ENCODE peak calls at places on chromosomes 4 and X, in nine cellular contexts. U is body of pancreas; Y is NCI-H2171 treated with DMSO at 0.1 percent for 48 hours; V is lower leg skin; Q is iPS-NIHi11; N is skeletal muscle cell; D is astrocyte; B is nucleus accumbens; W is stimulated activated CD8-positive, alpha-beta memory T cell treated with anti-CD3 and anti-CD28 coated beads, Interleukin-15, amount 100 ng/mL, for 4 hours. H is an unnamed sample.

GRCh38 chr4:38078590-38079381 is 118.6 kb downstream of the PTTG2 start:
- DNase-seq in Q (no peak), B (no peak), W (no peak), D (peak), N (peak), V (no peak), U (no peak), Y (no peak), H (no peak)

GRCh38 chrX:55220119-55220794 is at the start of gene PAGE5:
- DNase-seq in V (no peak), D (no peak), U (no peak), N (no peak), B (no peak), W (no peak), Q (no peak), Y (no peak), H (no peak)

GRCh38 chr4:52914051-52914605 is 52.0 kb downstream of the RASL11B start:
- DNase-seq in N (peak), Q (no peak), B (no peak), Y (no peak), U (peak), W (no peak), V (no peak), D (peak), H (peak)

GRCh38 chrX:20059467-20060128 is 57.1 kb downstream of the MAP7D2 start:
- DNase-seq in W (no peak), Y (no peak), U (no peak), Q (no peak), D (no peak), B (no peak), N (no peak), V (no peak), H (no peak)

GRCh38 chr4:6252051-6252450 is 17.6 kb upstream of the WFS1 start:
- DNase-seq in Y (no peak), W (no peak), V (no peak), U (no peak), B (no peak), N (no peak), D (no peak), Q (no peak), H (no peak)

GRCh38 chrX:16659326-16659725 is 9.4 kb downstream of the S100G start:
- DNase-seq in Y (no peak), B (no peak), W (no peak), U (no peak), V (no peak), D (no peak), Q (no peak), N (no peak), H (no peak)

GRCh38 chr4:123408471-123409084 is 12.0 kb downstream of the SPRY1 start:
- DNase-seq in D (no peak), U (no peak), W (no peak), B (no peak), Y (no peak), Q (no peak), N (no peak), V (no peak), H (no peak)

GRCh38 chr4:8311096-8312068 is 41.8 kb downstream of the HTRA3 start:
- DNase-seq in B (no peak), V (no peak), N (no peak), U (no peak), Q (no peak), W (no peak), D (no peak), Y (no peak), H (no peak)

GRCh38 chr4:85496933-85497332 is 22.0 kb downstream of the ARHGAP24 start:
- DNase-seq in Q (no peak), D (peak), B (no peak), W (no peak), N (peak), V (no peak), Y (no peak), U (no peak), H (no peak)

GRCh38 chr4:82201805-82202636 is 171.8 kb downstream of the HNRNPD start:
- DNase-seq in Y (peak), N (no peak), D (peak), B (no peak), W (no peak), V (no peak), Q (peak), U (peak), H (peak)

GRCh38 chr4:8488791-8489369 is 48.3 kb downstream of the TRMT44 start:
- DNase-seq in Y (no peak), Q (no peak), U (no peak), B (no peak), D (no peak), N (no peak), V (no peak), W (no peak), H (no peak)

GRCh38 chr4:100746141-100746540 is 228.3 kb upstream of the EMCN start:
- DNase-seq in D (no peak), Q (no peak), Y (no peak), U (no peak), B (no peak), N (no peak), V (no peak), W (no peak), H (no peak)

GRCh38 chr4:158821228-158822009 is 52.6 kb downstream of the FNIP2 start:
- DNase-seq in U (no peak), N (no peak), V (no peak), B (no peak), Q (no peak), D (peak), Y (no peak), W (no peak), H (no peak)

GRCh38 chr4:70927502-70928139 is 25.5 kb downstream of the MOB1B start:
- DNase-seq in V (no peak), U (no peak), Y (no peak), N (no peak), B (no peak), W (no peak), D (no peak), Q (no peak), H (no peak)

GRCh38 chr4:108982786-108983185 is 219.9 kb upstream of the ETNPPL start:
- DNase-seq in Q (no peak), N (no peak), U (no peak), V (no peak), W (no peak), B (no peak), D (no peak), Y (no peak), H (no peak)

GRCh38 chr4:17580969-17581368 is 4.0 kb downstream of the LAP3 start:
- DNase-seq in Y (no peak), U (no peak), Q (no peak), D (peak), W (no peak), B (no peak), V (no peak), N (no peak), H (peak)

GRCh38 chr4:10011277-10011676 is 10.0 kb downstream of the SLC2A9 start:
- DNase-seq in D (no peak), N (no peak), W (no peak), B (no peak), V (no peak), Y (no peak), U (no peak), Q (no peak), H (no peak)

GRCh38 chrX:49192722-49193328 is 6.7 kb upstream of the PRICKLE3 start:
- DNase-seq in V (no peak), N (no peak), Y (peak), W (no peak), B (no peak), D (no peak), U (peak), Q (no peak), H (no peak)

GRCh38 chrX:57918750-57919436 is 8.6 kb upstream of the ZXDA start:
- DNase-seq in W (no peak), V (no peak), Q (no peak), N (no peak), Y (peak), B (no peak), U (peak), D (no peak), H (no peak)

GRCh38 chr4:139603576-139604387 is 47.8 kb upstream of the SETD7 start:
- DNase-seq in Q (peak), N (no peak), V (peak), U (peak), D (peak), W (no peak), B (peak), Y (peak), H (no peak)

GRCh38 chrX:149371984-149372383 is 133.1 kb downstream of the IDS start:
- DNase-seq in V (no peak), N (peak), U (no peak), Y (no peak), B (no peak), D (no peak), W (no peak), Q (no peak), H (no peak)

GRCh38 chrX:12791253-12792228 is at the start of gene PRPS2:
- DNase-seq in V (peak), U (peak), W (peak), D (peak), B (peak), Y (peak), N (no peak), Q (peak), H (no peak)

GRCh38 chr4:104491396-104491821 is 3.3 kb downstream of the CXXC4 start:
- DNase-seq in U (no peak), V (no peak), B (peak), D (peak), Y (peak), Q (peak), N (no peak), W (peak), H (no peak)

GRCh38 chrX:136586386-136586785 is 54.4 kb downstream of the VGLL1 start:
- DNase-seq in Y (no peak), Q (no peak), W (no peak), V (no peak), N (peak), U (no peak), B (no peak), D (peak), H (no peak)

GRCh38 chr4:186217733-186218293 is 9.5 kb upstream of the KLKB1 start:
- DNase-seq in D (no peak), W (no peak), N (no peak), U (no peak), B (no peak), Y (no peak), V (no peak), Q (no peak), H (no peak)

GRCh38 chr4:151485541-151486131 is 76.7 kb downstream of the FHIP1A start:
- DNase-seq in V (no peak), W (no peak), N (no peak), Q (no peak), D (peak), Y (no peak), U (peak), B (no peak), H (no peak)

GRCh38 chrX:132009344-132009743 is 13.8 kb upstream of the STK26 start:
- DNase-seq in Q (no peak), Y (no peak), U (no peak), N (no peak), W (no peak), D (no peak), V (no peak), B (no peak), H (no peak)

GRCh38 chr4:1989533-1990347 is 19.0 kb downstream of the NELFA start:
- DNase-seq in B (no peak), V (no peak), N (no peak), Q (no peak), Y (no peak), W (no peak), U (no peak), D (no peak), H (no peak)

GRCh38 chrX:32530802-32531403 is 680.4 kb downstream of the DMD start:
- DNase-seq in B (peak), N (peak), W (no peak), Y (peak), D (peak), U (peak), Q (no peak), V (no peak), H (no peak)

GRCh38 chrX:150155396-150156048 is 207.6 kb upstream of the MAMLD1 start:
- DNase-seq in V (no peak), W (no peak), U (no peak), Q (no peak), B (no peak), Y (no peak), N (peak), D (peak), H (no peak)

GRCh38 chrX:47723689-47724088 is 64.7 kb upstream of the UXT start:
- DNase-seq in B (no peak), W (no peak), N (no peak), Q (peak), U (peak), Y (no peak), V (no peak), D (no peak), H (no peak)

GRCh38 chr4:154416183-154416543 is 75.4 kb downstream of the DCHS2 start:
- DNase-seq in N (no peak), B (peak), D (no peak), Q (peak), W (no peak), V (no peak), U (peak), Y (no peak), H (no peak)

GRCh38 chr4:122252584-122252983 is 100.5 kb downstream of the BLTP1 start:
- DNase-seq in B (no peak), W (no peak), U (no peak), Y (no peak), D (no peak), N (no peak), V (no peak), Q (no peak), H (no peak)

GRCh38 chr4:7156273-7157139 is 35.8 kb upstream of the SORCS2 start:
- DNase-seq in Y (no peak), W (no peak), U (no peak), B (no peak), D (no peak), N (no peak), V (no peak), Q (peak), H (no peak)

H was measured in non-pigmented ciliary epithelial cell.